ENCODE peak calls at places on chromosomes 16 and 17, in ten cellular contexts. O is pancreas; H is A549; G is heart left ventricle; V is right cardiac atrium; K is mammary epithelial cell; W is AG10803; Z is left ventricle myocardium inferior; P is skeletal muscle cell; J is activated CD4-positive, alpha-beta T cell treated with anti-CD3 and anti-CD28 coated beads for 1 hour. Y is an unnamed sample.

GRCh38 chr16:72025404-72026114 is 17.0 kb downstream of the DHODH start:
- DNase-seq in P (no peak), J (no peak), V (no peak), H (no peak), Z (no peak), W (no peak), O (no peak), G (no peak), K (no peak), Y (no peak)

GRCh38 chr16:88306860-88307545 is 75.8 kb upstream of the ZNF469 start:
- DNase-seq in W (peak), G (no peak), V (no peak), O (no peak), P (peak), Z (peak), H (no peak), K (peak), J (no peak), Y (no peak)

GRCh38 chr17:29929006-29929543 is 953 bp downstream of the SSH2 start:
- DNase-seq in V (no peak), P (no peak), W (no peak), J (no peak), K (peak), O (no peak), Z (no peak), H (peak), G (peak), Y (no peak)

GRCh38 chr16:22782299-22782698 is 31.7 kb upstream of the HS3ST2 start:
- DNase-seq in O (no peak), H (no peak), K (no peak), P (no peak), Z (no peak), G (no peak), J (no peak), W (no peak), V (no peak), Y (no peak)

GRCh38 chr17:11290814-11291213 is 49.8 kb downstream of the SHISA6 start:
- DNase-seq in Z (no peak), K (no peak), H (no peak), P (no peak), O (no peak), J (no peak), G (no peak), W (no peak), V (no peak), Y (no peak)

GRCh38 chr17:33854596-33854995 is 400.5 kb upstream of the CCL2 start:
- DNase-seq in O (no peak), W (no peak), Z (no peak), K (no peak), V (no peak), H (no peak), P (no peak), J (no peak), G (no peak), Y (no peak)

GRCh38 chr17:33328129-33328528 is 35.0 kb upstream of the ASIC2 start:
- DNase-seq in J (no peak), K (no peak), V (no peak), H (no peak), W (no peak), Z (no peak), O (no peak), P (no peak), G (no peak), Y (no peak)

GRCh38 chr17:41773731-41774193 is 12.7 kb downstream of the JUP start:
- DNase-seq in K (peak), G (no peak), W (no peak), H (no peak), J (no peak), V (no peak), O (no peak), Z (no peak), P (no peak), Y (peak)

GRCh38 chr17:43736389-43736788 is 22.2 kb downstream of the SOST start:
- DNase-seq in V (no peak), K (no peak), Z (no peak), P (no peak), O (no peak), W (no peak), H (no peak), G (no peak), J (no peak), Y (no peak)

GRCh38 chr16:80309178-80309577 is 231.6 kb upstream of the DYNLRB2 start:
- DNase-seq in H (no peak), G (no peak), W (no peak), Z (no peak), O (no peak), P (no peak), J (no peak), V (no peak), K (no peak), Y (no peak)

GRCh38 chr17:66701462-66701861 is 133.5 kb upstream of the CACNG5 start:
- DNase-seq in O (no peak), V (no peak), J (no peak), Z (no peak), G (no peak), P (no peak), K (no peak), W (no peak), H (no peak), Y (no peak)

GRCh38 chr17:38867179-38867994 is 2.5 kb upstream of the LASP1 start:
- DNase-seq in G (peak), P (no peak), O (peak), V (peak), W (peak), K (peak), J (peak), H (peak), Z (peak), Y (no peak)

GRCh38 chr16:77402672-77403071 is 32.2 kb downstream of the ADAMTS18 start:
- DNase-seq in W (no peak), G (no peak), H (no peak), Z (no peak), O (no peak), J (no peak), V (no peak), K (no peak), P (no peak), Y (no peak)

GRCh38 chr16:3740186-3740585 is 22.9 kb upstream of the TRAP1 start:
- DNase-seq in W (no peak), P (no peak), O (no peak), Z (no peak), V (peak), G (no peak), J (no peak), K (no peak), H (no peak), Y (no peak)

GRCh38 chr17:31068291-31068690 is 26.5 kb upstream of the NF1 start:
- DNase-seq in K (peak), P (no peak), W (peak), O (no peak), H (peak), V (no peak), G (peak), J (no peak), Z (no peak), Y (peak)

GRCh38 chr16:72878301-72879269 is 169.3 kb downstream of the ZFHX3 start:
- DNase-seq in W (peak), H (no peak), V (no peak), G (no peak), J (no peak), Z (no peak), P (no peak), K (no peak), O (no peak), Y (no peak)

GRCh38 chr17:17896746-17897145 is 60.0 kb upstream of the SREBF1 start:
- DNase-seq in J (no peak), P (no peak), V (no peak), K (no peak), Z (no peak), H (no peak), W (no peak), O (no peak), G (no peak), Y (no peak)

GRCh38 chr16:55176901-55177300 is 147.1 kb upstream of the IRX6 start:
- DNase-seq in V (no peak), K (no peak), G (no peak), W (no peak), H (no peak), J (no peak), Z (no peak), O (no peak), P (no peak), Y (no peak)

GRCh38 chr17:2901582-2901981 is 105.3 kb downstream of the RAP1GAP2 start:
- DNase-seq in V (no peak), J (no peak), P (no peak), K (no peak), W (no peak), H (no peak), Z (no peak), G (peak), O (peak), Y (peak)

GRCh38 chr17:75643033-75644017 is 10.1 kb downstream of the SMIM5 start:
- DNase-seq in K (no peak), Z (no peak), H (no peak), O (peak), W (no peak), G (no peak), V (no peak), J (no peak), P (no peak), Y (peak)

GRCh38 chr16:78256686-78257375 is 157.4 kb downstream of the WWOX start:
- DNase-seq in G (no peak), K (no peak), P (no peak), J (no peak), W (no peak), H (no peak), O (no peak), V (no peak), Z (no peak), Y (no peak)

GRCh38 chr17:47704116-47704515 is 10.2 kb downstream of the TBKBP1 start:
- DNase-seq in P (no peak), H (no peak), Z (peak), V (no peak), W (no peak), O (no peak), J (no peak), G (no peak), K (no peak), Y (no peak)

GRCh38 chr16:11392041-11392581 is 46.9 kb downstream of the RMI2 start:
- DNase-seq in V (no peak), K (no peak), W (no peak), O (peak), Z (no peak), G (no peak), J (no peak), P (no peak), H (no peak), Y (no peak)

GRCh38 chr17:58391302-58391984 is 25.9 kb downstream of the RNF43 start:
- DNase-seq in G (peak), O (peak), P (no peak), J (no peak), W (no peak), H (peak), Z (no peak), K (peak), V (no peak), Y (peak)

GRCh38 chr17:51079049-51079448 is 41.6 kb downstream of the SPAG9 start:
- DNase-seq in G (no peak), V (no peak), O (no peak), P (no peak), K (peak), H (no peak), J (no peak), Z (no peak), W (peak), Y (no peak)

GRCh38 chr17:80971704-80972304 is 19.8 kb upstream of the CHMP6 start:
- DNase-seq in W (no peak), O (no peak), H (no peak), K (no peak), G (no peak), V (peak), Z (no peak), P (no peak), J (no peak), Y (no peak)

GRCh38 chr16:57256601-57257395 is 11.7 kb downstream of the ARL2BP start:
- DNase-seq in G (no peak), W (no peak), V (no peak), J (no peak), K (no peak), O (no peak), P (no peak), H (no peak), Z (no peak), Y (no peak)

GRCh38 chr16:88597856-88598491 is 27.8 kb downstream of the ZC3H18 start:
- DNase-seq in P (peak), W (no peak), V (no peak), Z (no peak), G (no peak), J (no peak), O (no peak), K (no peak), H (no peak), Y (no peak)

GRCh38 chr16:87451563-87452210 is 41.1 kb downstream of the ZCCHC14 start:
- DNase-seq in O (no peak), H (no peak), K (no peak), G (no peak), V (no peak), Z (no peak), J (no peak), P (no peak), W (no peak), Y (no peak)